ENCODE peak calls at places on chromosomes 3 and 15, in ten cellular contexts. C is stimulated activated CD4-positive, alpha-beta T cell treated with anti-CD3 and anti-CD28 coated beads, Interleukin-2, amount 100 ng/mL, for 48 hours; L is CMK; D is GDM1; G is neural crest cell; Q is EH; M is ELF-1; U is activated naive CD4-positive, alpha-beta T cell treated with Interleukin-2 at 50 U/mL for 16 hours; N is AG09309; Z is nephron progenitor cell. F is an unnamed sample.

GRCh38 chr3:139657434-139657833 is 20.3 kb downstream of the NMNAT3 start:
- DNase-seq in C (no peak), G (no peak), M (no peak), U (no peak), N (no peak), Z (no peak), D (no peak), Q (no peak), L (no peak), F (no peak)

GRCh38 chr15:99682455-99682854 is 50.8 kb downstream of the LYSMD4 start:
- DNase-seq in U (no peak), Z (no peak), Q (peak), N (peak), D (no peak), G (no peak), C (no peak), M (no peak), L (no peak), F (peak)

GRCh38 chr3:15632212-15632580 is 30.7 kb downstream of the BTD start:
- DNase-seq in Z (no peak), N (no peak), L (no peak), C (no peak), Q (no peak), G (no peak), U (no peak), M (no peak), D (no peak), F (no peak)

GRCh38 chr15:66252411-66253295 is 897 bp downstream of the MEGF11 start:
- DNase-seq in G (peak), C (peak), Z (peak), L (no peak), Q (peak), U (peak), D (peak), M (peak), N (no peak), F (peak)

GRCh38 chr15:57146394-57147140 is 228.1 kb downstream of the TCF12 start:
- DNase-seq in G (no peak), U (no peak), Q (peak), L (no peak), Z (no peak), C (no peak), N (peak), D (peak), M (no peak), F (peak)

GRCh38 chr3:70989174-70989573 is 594.4 kb downstream of the FOXP1 start:
- DNase-seq in Z (no peak), Q (peak), D (no peak), C (no peak), L (no peak), U (no peak), M (no peak), G (no peak), N (no peak), F (peak)

GRCh38 chr3:97232635-97233034 is 418.2 kb downstream of the EPHA6 start:
- DNase-seq in U (no peak), N (no peak), G (no peak), L (no peak), M (no peak), Q (no peak), D (no peak), C (no peak), Z (no peak), F (no peak)

GRCh38 chr15:99994849-99995248 is 261.6 kb upstream of the LYSMD4 start:
- DNase-seq in Z (no peak), G (no peak), C (no peak), M (peak), N (no peak), L (no peak), D (no peak), U (no peak), Q (no peak), F (no peak)

GRCh38 chr3:186810597-186810996 is 4.3 kb upstream of the RFC4 start:
- DNase-seq in L (no peak), M (no peak), D (no peak), C (no peak), Q (no peak), U (no peak), Z (no peak), G (no peak), N (no peak), F (no peak)

GRCh38 chr3:144107923-144108322 is 136.3 kb downstream of the DIPK2A start:
- DNase-seq in U (no peak), L (no peak), C (no peak), N (no peak), D (no peak), Z (no peak), G (no peak), Q (no peak), M (no peak), F (no peak)

GRCh38 chr3:82163907-82164520 is 402.6 kb upstream of the GBE1 start:
- DNase-seq in D (no peak), C (no peak), Z (no peak), G (no peak), L (peak), U (no peak), N (no peak), M (no peak), Q (peak), F (peak)

GRCh38 chr3:134365766-134366065 is 8.5 kb downstream of the AMOTL2 start:
- DNase-seq in G (no peak), C (no peak), U (no peak), Z (no peak), L (no peak), M (peak), N (no peak), Q (no peak), D (no peak), F (no peak)

GRCh38 chr15:98174286-98174685 is 213.8 kb downstream of the ARRDC4 start:
- DNase-seq in G (no peak), D (no peak), L (no peak), N (no peak), Q (peak), U (no peak), Z (no peak), M (no peak), C (no peak), F (no peak)

GRCh38 chr15:74967670-74968069 is 11.1 kb upstream of the RPP25 start:
- DNase-seq in Z (no peak), C (no peak), Q (no peak), L (no peak), G (no peak), D (no peak), M (no peak), U (no peak), N (no peak), F (no peak)

GRCh38 chr15:74376825-74377581 is 9.6 kb upstream of the CYP11A1 start:
- DNase-seq in D (no peak), G (no peak), U (no peak), C (no peak), Q (no peak), N (no peak), M (no peak), Z (no peak), L (no peak), F (no peak)

GRCh38 chr3:184568918-184569829 is 7.6 kb downstream of the EPHB3 start:
- DNase-seq in G (peak), L (no peak), Q (peak), U (no peak), C (no peak), Z (peak), N (peak), D (no peak), M (peak), F (peak)

GRCh38 chr3:133883657-133884546 is 11.8 kb downstream of the RAB6B start:
- DNase-seq in Z (no peak), U (no peak), Q (no peak), D (no peak), N (no peak), G (no peak), C (no peak), M (no peak), L (no peak), F (no peak)

GRCh38 chr3:60448668-60449067 is 802.6 kb downstream of the FHIT start:
- DNase-seq in U (no peak), L (no peak), C (no peak), Z (no peak), N (no peak), Q (peak), M (no peak), D (no peak), G (no peak), F (no peak)

GRCh38 chr15:98900382-98900781 is 107.2 kb downstream of the PGPEP1L start:
- DNase-seq in D (no peak), L (no peak), N (peak), G (no peak), Q (peak), C (no peak), M (peak), Z (no peak), U (no peak), F (no peak)

GRCh38 chr3:157247391-157247790 is 87.4 kb upstream of the CCNL1 start:
- DNase-seq in Q (peak), C (no peak), D (no peak), Z (no peak), N (no peak), M (no peak), G (no peak), U (no peak), L (no peak), F (no peak)

GRCh38 chr15:36161781-36162212 is 417.6 kb upstream of the CDIN1 start:
- DNase-seq in M (peak), U (no peak), C (no peak), D (no peak), G (no peak), N (peak), Z (no peak), L (no peak), Q (peak), F (no peak)

GRCh38 chr3:178043084-178043483 is 493.2 kb upstream of the KCNMB2 start:
- DNase-seq in Z (no peak), D (no peak), M (no peak), N (no peak), U (no peak), L (no peak), Q (no peak), G (no peak), C (no peak), F (no peak)

GRCh38 chr3:57756022-57756527 is at the start of gene SLMAP:
- DNase-seq in G (peak), Q (peak), Z (peak), C (peak), L (peak), D (peak), U (peak), M (peak), N (peak), F (peak)